ENCODE peak calls at places on chromosomes 4 and X, in seven cellular contexts. V, F, A, I, S, T and Q are unnamed samples.

GRCh38 chrX:46308106-46308505 is 237.1 kb downstream of the ZNF674 start:
- DNase-seq in V (no peak), F (no peak), A (no peak), I (no peak), S (no peak), T (no peak), Q (no peak)

GRCh38 chr4:48033825-48034413 is 17.3 kb downstream of the NIPAL1 start:
- DNase-seq in V (peak; percentile 57), F (no peak), A (peak; percentile 52), I (no peak), S (no peak), T (peak; percentile 28), Q (no peak)

GRCh38 chr4:147610666-147611065 is 6.5 kb upstream of the TMEM184C start:
- DNase-seq in V (no peak), F (no peak), A (no peak), I (no peak), S (no peak), T (no peak), Q (no peak)

GRCh38 chrX:39689374-39690104 is 408.2 kb downstream of the BCOR start:
- DNase-seq in V (peak; percentile 11), F (no peak), A (no peak), I (no peak), S (no peak), T (no peak), Q (no peak)

GRCh38 chr4:87422104-87423052 is at the start of gene NUDT9:
- DNase-seq in V (peak; percentile 96), F (peak; percentile 95), A (peak; percentile 95), I (peak; percentile 97), S (peak; percentile 64), T (peak; percentile 80), Q (peak; percentile 81)

GRCh38 chr4:15651682-15652081 is 3.5 kb downstream of the FBXL5 start:
- DNase-seq in V (no peak), F (no peak), A (no peak), I (no peak), S (no peak), T (no peak), Q (no peak)

GRCh38 chr4:70443329-70443728 is 28.7 kb upstream of the MUC7 start:
- DNase-seq in V (no peak), F (no peak), A (no peak), I (no peak), S (no peak), T (no peak), Q (no peak)

GRCh38 chr4:11602606-11603355 is 174.1 kb upstream of the HS3ST1 start:
- DNase-seq in V (no peak), F (no peak), A (no peak), I (no peak), S (no peak), T (no peak), Q (no peak)

GRCh38 chr4:19880205-19880604 is 371.5 kb upstream of the SLIT2 start:
- DNase-seq in V (no peak), F (no peak), A (no peak), I (no peak), S (no peak), T (no peak), Q (no peak)

GRCh38 chr4:143247866-143248265 is 63.1 kb downstream of the USP38 start:
- DNase-seq in V (no peak), F (no peak), A (no peak), I (no peak), S (no peak), T (no peak), Q (no peak)

GRCh38 chr4:26806331-26806730 is 54.3 kb upstream of the STIM2 start:
- DNase-seq in V (no peak), F (no peak), A (no peak), I (no peak), S (no peak), T (no peak), Q (no peak)

GRCh38 chr4:163111588-163111987 is 55.1 kb downstream of the NAF1 start:
- DNase-seq in V (no peak), F (no peak), A (no peak), I (no peak), S (no peak), T (no peak), Q (no peak)

GRCh38 chr4:155629183-155629825 is 37.3 kb upstream of the GUCY1A1 start:
- DNase-seq in V (no peak), F (no peak), A (no peak), I (no peak), S (no peak), T (no peak), Q (no peak)

GRCh38 chr4:72275381-72275780 is 243.6 kb downstream of the NPFFR2 start:
- DNase-seq in V (no peak), F (no peak), A (no peak), I (no peak), S (no peak), T (no peak), Q (no peak)

DNA sequence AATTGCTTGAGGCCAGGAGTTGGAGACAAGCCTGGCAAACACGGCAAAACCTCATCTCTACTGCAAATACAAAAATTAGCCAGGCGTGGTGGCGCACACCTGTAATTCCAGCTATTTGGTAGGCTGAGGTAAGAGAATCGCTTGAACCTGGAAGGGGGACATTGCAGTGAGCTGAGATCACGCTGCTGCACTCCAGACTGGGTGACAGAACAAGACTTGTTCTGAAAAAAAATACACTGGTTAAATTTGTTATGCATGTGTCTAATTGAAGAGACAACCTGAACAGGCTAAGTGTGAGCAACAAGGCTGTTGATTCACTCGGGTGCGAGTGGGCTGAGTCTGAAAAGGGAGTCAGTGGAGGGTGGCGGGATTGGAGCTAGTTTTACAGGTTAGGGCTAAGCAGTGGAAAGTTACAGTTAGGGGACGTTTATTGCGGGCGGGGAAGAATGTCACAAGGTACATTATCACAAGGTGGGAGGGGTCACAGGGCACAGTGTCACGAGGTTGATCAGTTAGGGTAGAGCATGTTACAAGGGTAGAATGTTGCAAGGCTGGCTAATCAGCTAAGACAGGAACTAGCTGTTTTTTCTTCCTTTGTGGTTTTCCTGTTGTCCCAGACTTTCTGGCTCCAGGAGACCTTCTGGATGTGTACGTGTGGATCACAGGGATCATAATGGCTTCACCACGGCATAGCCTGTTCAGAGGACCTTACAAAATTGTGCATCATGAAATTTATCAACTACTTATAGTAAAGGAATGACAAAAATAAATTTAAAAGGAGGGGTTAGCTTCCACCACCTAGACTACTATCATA is 115.8 kb downstream of the NAA11 start:
- DNase-seq in V (peak; percentile 67), F (no peak), A (no peak), I (peak; percentile 45), S (no peak), T (peak; percentile 65), Q (peak; percentile 93)
- TF ChIP-seq POLR2AphosphoS5 in V (no peak), F (no peak), A (no peak), I (no peak), S (no peak), T (no peak), Q (no peak)

GRCh38 chr4:99790796-99791617 is 25.6 kb upstream of the DAPP1 start:
- DNase-seq in V (no peak), F (no peak), A (no peak), I (no peak), S (no peak), T (no peak), Q (no peak)
- TF ChIP-seq POLR2AphosphoS5 in V (no peak), F (no peak), A (no peak), I (no peak), S (no peak), T (no peak), Q (no peak)

DNA sequence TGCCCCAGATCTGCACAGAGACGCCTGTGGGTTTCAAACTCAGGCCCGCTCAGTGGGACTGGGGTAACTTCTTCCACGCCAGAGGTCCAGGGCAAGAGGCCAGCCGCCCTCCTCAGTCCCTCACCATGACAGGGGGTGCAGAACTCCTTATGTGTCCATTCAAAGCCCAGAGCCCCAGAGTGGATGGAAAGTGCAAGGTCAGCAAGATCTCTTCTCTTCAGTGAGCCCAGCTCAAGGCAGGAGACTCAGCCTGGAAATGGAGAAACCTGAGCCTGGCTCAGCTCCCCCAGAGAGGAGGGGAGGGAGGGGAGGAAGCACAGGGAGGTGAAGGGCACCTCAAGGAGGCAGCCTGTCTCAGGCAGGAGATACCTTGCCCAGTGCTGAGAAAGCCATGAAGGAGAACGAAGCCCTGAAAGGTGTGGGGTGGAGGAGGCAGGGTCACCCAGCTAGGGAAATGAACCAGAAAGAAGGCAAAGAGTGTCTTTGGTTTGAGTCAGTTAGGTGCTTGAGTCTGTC is 121.8 kb upstream of the PJA1 start:
- DNase-seq in V (no peak), F (no peak), A (no peak), I (no peak), S (no peak), T (no peak), Q (no peak)
- TF ChIP-seq POLR2AphosphoS5 in V (no peak), F (no peak), A (no peak), I (no peak), S (no peak), T (no peak), Q (no peak)

DNA sequence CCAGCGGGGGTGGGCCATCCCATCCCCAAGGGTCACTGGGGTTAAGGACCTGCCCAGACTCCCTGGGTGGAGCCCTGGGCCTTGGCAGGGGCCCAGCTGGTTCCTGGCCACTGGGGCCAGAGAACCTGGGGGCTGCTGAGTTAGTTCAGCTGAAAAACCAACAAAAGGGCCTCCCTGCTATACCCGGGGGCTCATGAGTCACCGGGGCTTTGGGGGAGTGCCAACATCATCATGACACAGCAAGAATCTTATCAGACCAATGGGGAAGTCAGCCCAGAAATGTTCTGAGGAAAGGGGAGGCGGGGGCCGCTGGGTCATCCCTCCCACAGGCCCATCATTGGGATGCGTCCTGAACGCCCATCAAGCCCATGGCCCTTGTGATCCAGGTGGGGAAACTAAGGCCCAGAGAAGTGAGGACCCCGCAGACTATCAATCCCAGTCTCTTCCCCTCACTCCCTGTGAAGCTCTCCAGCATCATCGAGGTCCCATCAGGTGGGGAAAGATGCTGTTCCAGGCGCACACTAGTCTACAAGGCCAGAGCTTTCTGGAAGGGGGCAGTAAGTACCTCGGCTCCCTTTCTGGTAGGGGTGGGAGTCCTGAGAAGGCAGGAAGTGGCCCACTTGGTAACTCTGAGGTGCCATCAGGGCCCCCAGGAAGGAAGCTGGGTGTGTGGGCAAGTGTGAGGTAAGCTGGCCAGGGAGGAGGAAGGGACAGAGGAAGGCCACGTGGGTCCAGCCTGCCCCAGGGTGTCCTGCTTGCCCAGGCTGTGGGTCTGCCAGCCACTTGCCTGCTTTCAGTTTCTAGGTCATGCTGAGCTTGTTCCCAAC is 4.5 kb downstream of the G6PD start:
- DNase-seq in V (peak; percentile 49), F (peak; percentile 83), A (peak; percentile 73), I (peak; percentile 88), S (no peak), T (peak; percentile 94), Q (no peak)
- TF ChIP-seq POLR2AphosphoS5 in V (no peak), F (no peak), A (no peak), I (no peak), S (no peak), T (peak; percentile 40), Q (no peak)

DNA sequence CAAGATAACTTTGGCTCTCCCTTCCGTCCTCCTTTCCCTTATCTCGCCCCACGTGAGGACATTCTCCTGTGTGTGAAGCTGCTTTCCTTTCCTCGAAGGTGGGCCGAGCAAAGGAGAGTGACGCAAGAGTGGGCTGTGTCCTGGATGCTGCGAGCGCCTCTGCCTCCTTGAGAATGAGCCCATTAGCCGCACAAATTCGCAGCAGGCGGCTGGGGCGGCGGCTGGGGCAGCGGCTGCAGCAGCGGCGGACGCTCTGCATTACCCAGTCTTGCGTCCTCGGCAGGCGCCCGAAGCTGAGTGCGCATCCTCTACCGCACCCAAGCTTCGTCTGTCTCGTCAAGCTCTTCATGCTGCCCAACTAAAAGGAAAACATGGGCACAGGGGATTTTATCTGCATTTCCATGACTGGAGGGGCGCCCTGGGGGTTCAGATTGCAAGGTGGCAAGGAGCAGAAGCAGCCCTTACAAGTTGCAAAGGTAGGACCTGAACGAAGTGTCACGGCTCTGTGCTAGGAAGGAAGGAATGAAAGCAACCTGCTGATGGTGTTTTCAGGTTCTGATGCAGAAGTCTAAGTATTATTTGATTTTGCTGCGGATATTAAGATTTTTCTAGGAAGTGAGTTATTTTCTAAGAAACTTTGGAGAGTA is at the start of gene SYNPO2:
- DNase-seq in V (peak; percentile 72), F (peak; percentile 90), A (peak; percentile 54), I (peak; percentile 97), S (no peak), T (no peak), Q (no peak)
- TF ChIP-seq POLR2AphosphoS5 in V (peak; percentile 94), F (peak; percentile 17), A (peak; percentile 96), I (peak; percentile 99), S (no peak), T (no peak), Q (no peak)